ENCODE peak calls at places on chromosomes 1 and 21, in five cellular contexts. Z, F, O, X and N are unnamed samples.

GRCh38 chr1:81377406-81377805 is 423.3 kb upstream of the ADGRL2 start:
- DNase-seq in Z (no peak), F (no peak), O (no peak), X (no peak), N (no peak)

GRCh38 chr21:44872568-44873355 is 728 bp downstream of the PTTG1IP start:
- DNase-seq in Z (no peak), F (no peak), O (peak; percentile 38), X (no peak), N (peak; percentile 45)

GRCh38 chr1:16677552-16678423 is 11.0 kb upstream of the RNU1-3 start:
- DNase-seq in Z (peak; percentile 95), F (peak; percentile 79), O (no peak), X (no peak), N (no peak)

GRCh38 chr1:209490013-209490412 is 93.5 kb upstream of the CAMK1G start:
- DNase-seq in Z (no peak), F (no peak), O (no peak), X (no peak), N (no peak)

GRCh38 chr1:86062458-86062857 is 94.1 kb downstream of the COL24A1 start:
- DNase-seq in Z (no peak), F (no peak), O (no peak), X (no peak), N (no peak)

GRCh38 chr1:27548136-27548853 is 55.6 kb downstream of the AHDC1 start:
- DNase-seq in Z (no peak), F (no peak), O (no peak), X (no peak), N (no peak)

GRCh38 chr1:175597969-175598765 is 145.2 kb downstream of the TNR start:
- DNase-seq in Z (no peak), F (no peak), O (no peak), X (no peak), N (no peak)

GRCh38 chr1:24391882-24392603 is 21.5 kb downstream of the STPG1 start:
- DNase-seq in Z (no peak), F (no peak), O (peak; percentile 64), X (peak; percentile 70), N (no peak)

GRCh38 chr21:28624626-28625025 is 368.1 kb downstream of the LTN1 start:
- DNase-seq in Z (no peak), F (no peak), O (peak; percentile 33), X (no peak), N (no peak)

GRCh38 chr1:6936308-6936675 is 151.0 kb downstream of the CAMTA1 start:
- DNase-seq in Z (no peak), F (no peak), O (no peak), X (no peak), N (no peak)

GRCh38 chr1:164382384-164382783 is 176.6 kb upstream of the PBX1 start:
- DNase-seq in Z (no peak), F (no peak), O (no peak), X (no peak), N (no peak)

GRCh38 chr1:6899141-6899540 is 113.9 kb downstream of the CAMTA1 start:
- DNase-seq in Z (no peak), F (no peak), O (no peak), X (no peak), N (no peak)

GRCh38 chr1:67773462-67773861 is 59.8 kb downstream of the GNG12 start:
- DNase-seq in Z (no peak), F (no peak), O (no peak), X (no peak), N (no peak)

GRCh38 chr21:36803801-36804452 is 105.0 kb downstream of the SIM2 start:
- DNase-seq in Z (no peak), F (no peak), O (no peak), X (no peak), N (no peak)

GRCh38 chr1:160578694-160579191 is 553 bp downstream of the CD84 start:
- DNase-seq in Z (no peak), F (no peak), O (no peak), X (no peak), N (no peak)

GRCh38 chr1:14571810-14572767 is 26.4 kb upstream of the KAZN start:
- DNase-seq in Z (no peak), F (no peak), O (no peak), X (no peak), N (no peak)

GRCh38 chr1:51583532-51583931 is 33.4 kb upstream of the OSBPL9 start:
- DNase-seq in Z (no peak), F (no peak), O (peak; percentile 27), X (no peak), N (peak; percentile 67)

DNA sequence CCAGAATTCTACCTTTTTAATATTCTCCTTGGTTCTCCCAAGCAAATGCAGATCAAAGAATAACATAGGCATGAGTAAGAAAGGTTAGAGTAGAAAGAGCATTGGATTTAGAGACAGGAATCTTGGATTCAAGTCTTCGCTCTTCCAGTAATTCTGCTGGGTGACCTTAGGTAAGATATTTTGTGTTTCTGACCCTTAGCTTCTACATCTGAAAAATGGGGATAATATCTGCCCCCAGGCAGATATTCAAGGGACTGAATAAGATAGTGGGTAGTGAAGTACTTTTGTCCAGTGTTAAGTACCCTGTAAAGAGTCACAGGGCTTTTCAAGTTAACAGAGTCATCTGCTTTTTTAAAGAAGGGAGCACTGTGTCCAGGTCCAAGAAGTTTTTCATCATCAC is 70.8 kb downstream of the KDM1A start:
- DNase-seq in Z (no peak), F (no peak), O (no peak), X (no peak), N (no peak)
- H3K4me3 ChIP-seq in Z (no peak overlapping the region), F (no peak overlapping the region), O (no peak overlapping the region), X (no peak overlapping the region), N (no peak overlapping the region)

GRCh38 chr1:201584510-201584991 is 45.6 kb downstream of the NAV1 start:
- DNase-seq in Z (no peak), F (no peak), O (no peak), X (no peak), N (no peak)
- TF ChIP-seq POLR2AphosphoS5 in Z (no peak), F (no peak), O (peak; percentile 61), X (no peak), N (no peak)

GRCh38 chr1:186511761-186512637 is 51.1 kb upstream of the PDC start:
- DNase-seq in Z (no peak), F (no peak), O (no peak), X (no peak), N (no peak)
- H3K4me3 ChIP-seq in Z (no peak overlapping the region), F (no peak overlapping the region), O (no peak overlapping the region), X (no peak overlapping the region), N (no peak overlapping the region)

GRCh38 chr21:15274701-15275255 is 210.0 kb upstream of the NRIP1 start:
- DNase-seq in Z (no peak), F (no peak), O (no peak), X (no peak), N (no peak)
- TF ChIP-seq POLR2AphosphoS5 in Z (no peak), F (no peak), O (no peak), X (no peak), N (no peak)

DNA sequence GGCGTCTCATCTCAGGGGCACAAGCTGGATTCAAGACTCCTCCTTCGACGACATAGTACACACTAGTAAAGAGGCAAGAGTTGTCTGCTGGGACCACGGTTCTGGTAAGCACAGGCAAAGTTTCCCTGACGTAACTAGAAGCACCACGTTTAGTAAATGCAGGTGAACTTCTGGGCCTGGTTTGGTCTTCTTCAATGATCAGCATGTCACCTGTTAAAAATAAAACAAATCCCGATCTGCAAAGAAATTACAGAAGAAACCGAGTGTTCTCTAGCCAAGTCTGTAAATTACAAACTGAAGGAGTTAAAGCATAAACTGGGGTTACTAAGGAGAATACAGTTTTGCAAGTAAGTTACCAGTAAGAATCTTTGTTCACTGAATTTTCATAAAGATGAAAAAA is 1.5 kb downstream of the YOD1 start:
- DNase-seq in Z (no peak), F (no peak), O (no peak), X (no peak), N (no peak)
- H3K4me3 ChIP-seq in Z (peak overlapping the region; percentile 100), F (peak overlapping the region; percentile 90), O (peak overlapping the region; percentile 77), X (peak overlapping the region; percentile 73), N (peak overlapping the region; percentile 62)

DNA sequence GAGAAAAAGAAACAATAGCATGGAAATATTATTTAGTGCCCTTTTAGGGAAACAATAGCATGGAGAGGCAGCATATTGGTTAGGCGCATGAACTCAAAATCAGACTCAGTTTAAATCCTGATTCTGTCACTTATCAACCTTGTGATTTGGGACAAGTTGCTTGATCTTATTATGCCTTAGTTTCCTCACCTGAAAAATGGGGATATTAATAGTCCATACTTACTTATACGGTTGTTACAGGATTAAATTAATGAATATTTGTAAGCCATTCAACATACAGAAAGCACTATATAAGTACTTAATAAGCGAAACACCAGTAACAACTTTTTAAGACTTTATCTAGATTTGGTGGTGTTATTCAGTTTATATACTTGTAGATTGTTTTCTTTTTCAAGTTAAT is 1.2 kb downstream of the TSEN15 start:
- DNase-seq in Z (no peak), F (no peak), O (no peak), X (no peak), N (no peak)
- TF ChIP-seq POLR2AphosphoS5 in Z (no peak), F (no peak), O (no peak), X (no peak), N (no peak)

GRCh38 chr21:42404534-42404933 is 832 bp downstream of the UBASH3A start:
- DNase-seq in Z (no peak), F (no peak), O (no peak), X (no peak), N (no peak)
- H3K4me3 ChIP-seq in Z (no peak overlapping the region), F (no peak overlapping the region), O (peak overlapping the region; percentile 15), X (no peak overlapping the region), N (no peak overlapping the region)

GRCh38 chr1:39757501-39757900 is 13.6 kb downstream of the OXCT2 start:
- DNase-seq in Z (no peak), F (no peak), O (no peak), X (no peak), N (no peak)
- TF ChIP-seq POLR2AphosphoS5 in Z (no peak), F (no peak), O (no peak), X (no peak), N (no peak)